ENCODE peak calls at places on chromosome 3, in five cellular contexts. A, T, U, M and F are unnamed samples.

GRCh38 chr3:40211579-40211978 is 97.9 kb upstream of the EIF1B start:
- DNase-seq in A (no peak), T (no peak), U (no peak), M (no peak), F (no peak)

GRCh38 chr3:57011022-57011421 is 49.4 kb upstream of the SPATA12 start:
- DNase-seq in A (no peak), T (no peak), U (no peak), M (no peak), F (no peak)

GRCh38 chr3:174441588-174442316 is 417.4 kb upstream of the NAALADL2 start:
- DNase-seq in A (no peak), T (no peak), U (no peak), M (no peak), F (no peak)

GRCh38 chr3:160226026-160226739 is 961 bp downstream of the C3orf80 start:
- DNase-seq in A (no peak), T (no peak), U (no peak), M (peak; percentile 18), F (no peak)

GRCh38 chr3:46825450-46825849 is 37.8 kb downstream of the MYL3 start:
- DNase-seq in A (no peak), T (no peak), U (no peak), M (no peak), F (no peak)

GRCh38 chr3:150890831-150891230 is 14.4 kb downstream of the MINDY4B start:
- DNase-seq in A (no peak), T (no peak), U (no peak), M (no peak), F (no peak)

GRCh38 chr3:17238029-17238428 is 353.3 kb downstream of the PLCL2 start:
- DNase-seq in A (peak; percentile 29), T (no peak), U (no peak), M (no peak), F (no peak)

GRCh38 chr3:78140274-78140673 is 1100.4 kb downstream of the ROBO2 start:
- DNase-seq in A (peak; percentile 27), T (no peak), U (no peak), M (no peak), F (no peak)

GRCh38 chr3:170171563-170171962 is 10.0 kb downstream of the PHC3 start:
- DNase-seq in A (no peak), T (no peak), U (no peak), M (no peak), F (no peak)

GRCh38 chr3:39754549-39754948 is 54.9 kb upstream of the MYRIP start:
- DNase-seq in A (no peak), T (no peak), U (no peak), M (no peak), F (no peak)

GRCh38 chr3:150270883-150271577 is 137.1 kb upstream of the TSC22D2 start:
- DNase-seq in A (no peak), T (no peak), U (no peak), M (no peak), F (no peak)

GRCh38 chr3:16801698-16802097 is 83.1 kb upstream of the PLCL2 start:
- DNase-seq in A (peak; percentile 1), T (no peak), U (no peak), M (no peak), F (no peak)

GRCh38 chr3:44264146-44264545 is 22.5 kb downstream of the TOPAZ1 start:
- DNase-seq in A (no peak), T (no peak), U (no peak), M (no peak), F (no peak)

GRCh38 chr3:173789530-173789929 is 392.0 kb downstream of the NLGN1 start:
- DNase-seq in A (peak; percentile 2), T (no peak), U (no peak), M (no peak), F (no peak)

GRCh38 chr3:15755181-15755580 is 42.6 kb downstream of the ANKRD28 start:
- DNase-seq in A (peak; percentile 33), T (no peak), U (no peak), M (no peak), F (no peak)

GRCh38 chr3:172209333-172210321 is 170.2 kb downstream of the FNDC3B start:
- DNase-seq in A (no peak), T (no peak), U (no peak), M (no peak), F (no peak)

GRCh38 chr3:194267744-194268658 is 83.1 kb downstream of the CPN2 start:
- DNase-seq in A (peak; percentile 61), T (no peak), U (peak; percentile 31), M (no peak), F (no peak)

GRCh38 chr3:185789891-185790830 is 34.7 kb downstream of the IGF2BP2 start:
- DNase-seq in A (peak; percentile 33), T (no peak), U (no peak), M (no peak), F (no peak)

GRCh38 chr3:118075873-118076272 is 958.8 kb downstream of the IGSF11 start:
- DNase-seq in A (peak; percentile 58), T (no peak), U (no peak), M (no peak), F (no peak)

GRCh38 chr3:44284949-44285348 is 43.3 kb downstream of the TOPAZ1 start:
- DNase-seq in A (no peak), T (no peak), U (no peak), M (no peak), F (no peak)

GRCh38 chr3:74000715-74001114 is 376.0 kb upstream of the PDZRN3 start:
- DNase-seq in A (no peak), T (no peak), U (no peak), M (no peak), F (no peak)

GRCh38 chr3:127720161-127720823 is 47.5 kb downstream of the ABTB1 start:
- DNase-seq in A (no peak), T (no peak), U (no peak), M (no peak), F (no peak)

GRCh38 chr3:79767953-79768282 is at the start of gene ROBO1:
- DNase-seq in A (no peak), T (no peak), U (no peak), M (no peak), F (no peak)

GRCh38 chr3:132210476-132211346 is 106.5 kb upstream of the ACP3 start:
- DNase-seq in A (no peak), T (peak; percentile 49), U (peak; percentile 6), M (no peak), F (peak; percentile 44)

GRCh38 chr3:194395201-194395600 is 3.9 kb downstream of the GP5 start:
- DNase-seq in A (peak; percentile 48), T (no peak), U (peak; percentile 24), M (no peak), F (no peak)

GRCh38 chr3:169769287-169770181 is at the start of gene ACTRT3:
- DNase-seq in A (peak; percentile 43), T (no peak), U (peak; percentile 39), M (no peak), F (peak; percentile 33)

GRCh38 chr3:122533931-122534334 is 19.2 kb upstream of the KPNA1 start:
- DNase-seq in A (peak; percentile 87), T (no peak), U (no peak), M (peak; percentile 17), F (peak; percentile 75)

GRCh38 chr3:138043266-138044029 is 33.5 kb downstream of the CLDN18 start:
- DNase-seq in A (peak; percentile 93), T (no peak), U (no peak), M (no peak), F (no peak)

GRCh38 chr3:196138927-196139680 is 57.2 kb upstream of the TFRC start:
- DNase-seq in A (peak; percentile 81), T (no peak), U (no peak), M (no peak), F (no peak)
- TF ChIP-seq MAFK in A (no peak), T (no peak), U (no peak), M (no peak), F (no peak)

DNA sequence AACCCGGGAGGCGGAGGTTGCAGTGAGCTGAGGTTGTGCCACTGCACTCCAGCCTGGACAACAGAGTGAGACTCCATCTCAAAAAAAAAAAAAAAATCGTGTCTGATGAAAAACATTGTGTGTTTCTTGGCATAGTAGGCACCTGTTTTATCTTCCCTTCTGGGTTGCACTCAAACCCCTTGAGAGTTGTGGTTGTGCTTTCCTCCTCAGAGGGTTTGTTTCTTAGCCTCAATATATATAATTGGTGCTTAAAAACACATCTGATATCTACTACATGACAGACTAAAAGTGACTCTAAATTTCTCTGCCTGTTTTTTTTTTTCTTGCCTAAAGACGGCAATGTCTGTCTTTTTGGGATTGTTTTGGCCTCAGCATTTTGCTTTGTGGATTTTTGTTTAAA is 7.6 kb downstream of the NR1D2 start:
- DNase-seq in A (no peak), T (no peak), U (no peak), M (no peak), F (no peak)
- TF ChIP-seq MAFK in A (no peak), T (no peak), U (no peak), M (no peak), F (no peak)

GRCh38 chr3:50132421-50133282 is 22.5 kb upstream of the SEMA3F start:
- DNase-seq in A (no peak), T (no peak), U (no peak), M (no peak), F (no peak)
- TF ChIP-seq MAFK in A (no peak), T (no peak), U (no peak), M (no peak), F (no peak)

GRCh38 chr3:188092648-188093047 is 61.3 kb upstream of the LPP start:
- DNase-seq in A (peak; percentile 63), T (no peak), U (no peak), M (no peak), F (no peak)
- TF ChIP-seq MAFK in A (no peak), T (no peak), U (no peak), M (no peak), F (no peak)

DNA sequence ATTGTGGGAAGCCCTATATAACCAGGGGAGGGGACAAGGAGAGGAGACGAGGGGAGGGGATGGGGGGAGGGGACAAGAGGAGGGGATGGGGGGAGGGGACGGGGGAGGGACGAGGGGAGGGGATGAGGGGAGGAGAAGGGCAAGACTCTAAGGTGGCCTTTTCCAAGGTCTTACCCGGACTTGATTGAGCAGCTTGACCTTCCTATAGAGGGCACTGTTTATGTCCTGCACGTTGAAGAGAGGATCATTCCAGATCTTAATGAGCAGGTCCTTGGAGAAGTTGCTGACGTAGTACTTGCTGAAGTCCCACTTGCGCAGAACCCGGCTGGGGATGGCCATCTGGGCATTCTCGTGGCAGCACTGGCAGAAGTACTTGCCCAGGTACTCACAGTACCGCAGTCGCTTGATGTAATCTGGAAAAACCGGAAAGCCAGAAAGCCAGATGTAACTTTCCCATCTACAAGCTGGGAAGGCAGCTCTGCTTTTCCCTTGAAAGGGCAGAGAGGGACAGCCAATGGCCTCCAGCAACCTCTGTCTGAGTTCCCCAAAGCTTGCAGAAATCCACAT is 55.7 kb downstream of the RUBCN start:
- DNase-seq in A (no peak), T (no peak), U (no peak), M (no peak), F (peak; percentile 23)
- TF ChIP-seq MAFK in A (no peak), T (no peak), U (no peak), M (no peak), F (no peak)

DNA sequence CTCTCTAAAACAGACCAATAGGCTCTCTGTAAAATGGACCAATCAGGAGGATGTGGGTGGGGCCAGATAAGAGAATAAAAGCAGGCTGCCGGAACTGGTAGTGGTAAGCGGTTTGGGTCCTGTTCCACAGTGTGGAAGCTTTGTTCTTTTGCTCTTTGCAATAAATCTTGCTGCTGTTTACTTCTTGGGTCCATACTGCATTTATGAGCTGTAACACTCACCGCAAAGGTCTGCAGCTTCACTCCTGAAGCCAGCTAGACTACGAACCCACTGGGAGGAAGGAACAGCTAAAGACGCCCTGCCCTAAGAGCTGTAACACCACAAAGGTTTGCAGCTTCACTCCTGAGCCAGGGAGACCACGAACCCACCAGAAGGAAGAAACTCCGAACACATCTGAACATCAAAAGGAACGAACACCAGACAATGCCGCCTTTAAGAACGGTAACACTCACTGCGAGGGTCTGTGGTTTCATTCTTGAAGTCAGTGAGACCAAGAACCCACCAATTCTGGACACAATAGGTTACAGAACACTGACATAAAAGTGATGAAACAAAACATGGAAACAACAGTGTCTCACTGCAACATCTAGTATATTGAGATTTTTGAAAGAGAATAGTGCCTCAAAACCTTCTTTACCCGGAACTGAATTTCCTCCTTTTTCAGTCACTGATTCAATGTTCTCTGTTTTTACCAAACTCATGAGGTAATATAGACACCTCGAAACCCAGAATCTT is 28.8 kb upstream of the PLSCR2 start:
- DNase-seq in A (no peak), T (no peak), U (no peak), M (no peak), F (no peak)
- TF ChIP-seq MAFK in A (no peak), T (no peak), U (no peak), M (no peak), F (no peak)